ENCODE peak calls at places on chromosome 18, in four cellular contexts. One of them, this sample, is unnamed.

GRCh38 chr18:6022089-6022444 is 126.7 kb upstream of the TMEM200C start:
- DNase-seq in foreskin keratinocyte: no peak
- DNase-seq in breast epithelium: no peak
- DNase-seq in DND-41: no peak
- DNase-seq in this sample: no peak

GRCh38 chr18:13270279-13270911 is 51.8 kb downstream of the LDLRAD4 start:
- DNase-seq in foreskin keratinocyte: no peak
- DNase-seq in breast epithelium: no peak
- DNase-seq in DND-41: no peak
- DNase-seq in this sample: no peak

GRCh38 chr18:63322246-63322645 is 2.7 kb upstream of the BCL2 start:
- DNase-seq in foreskin keratinocyte: no peak
- DNase-seq in breast epithelium: no peak
- DNase-seq in DND-41: no peak
- DNase-seq in this sample: no peak

GRCh38 chr18:79334496-79335233 is 61.1 kb upstream of the NFATC1 start:
- DNase-seq in foreskin keratinocyte: no peak
- DNase-seq in breast epithelium: no peak
- DNase-seq in DND-41: no peak
- DNase-seq in this sample: no peak

GRCh38 chr18:62420151-62420512 is 95.0 kb downstream of the TNFRSF11A start:
- DNase-seq in foreskin keratinocyte: peak; percentile 64
- DNase-seq in breast epithelium: no peak
- DNase-seq in DND-41: no peak
- DNase-seq in this sample: no peak

GRCh38 chr18:8537400-8537799 is 71.8 kb upstream of the RAB12 start:
- DNase-seq in foreskin keratinocyte: no peak
- DNase-seq in breast epithelium: no peak
- DNase-seq in DND-41: no peak
- DNase-seq in this sample: no peak

GRCh38 chr18:34936772-34937171 is 104.4 kb upstream of the MAPRE2 start:
- DNase-seq in foreskin keratinocyte: no peak
- DNase-seq in breast epithelium: no peak
- DNase-seq in DND-41: no peak
- DNase-seq in this sample: no peak

GRCh38 chr18:41069166-41069565 is 885.9 kb upstream of the PIK3C3 start:
- DNase-seq in foreskin keratinocyte: no peak
- DNase-seq in breast epithelium: no peak
- DNase-seq in DND-41: no peak
- DNase-seq in this sample: no peak

GRCh38 chr18:41714872-41715271 is 240.2 kb upstream of the PIK3C3 start:
- DNase-seq in foreskin keratinocyte: no peak
- DNase-seq in breast epithelium: no peak
- DNase-seq in DND-41: no peak
- DNase-seq in this sample: no peak

GRCh38 chr18:73365018-73365417 is 497.2 kb upstream of the NETO1 start:
- DNase-seq in foreskin keratinocyte: no peak
- DNase-seq in breast epithelium: no peak
- DNase-seq in DND-41: no peak
- DNase-seq in this sample: no peak

GRCh38 chr18:9750112-9750511 is 42.0 kb downstream of the RAB31 start:
- DNase-seq in foreskin keratinocyte: no peak
- DNase-seq in breast epithelium: no peak
- DNase-seq in DND-41: no peak
- DNase-seq in this sample: no peak

GRCh38 chr18:13175754-13176210 is 42.8 kb upstream of the LDLRAD4 start:
- DNase-seq in foreskin keratinocyte: no peak
- DNase-seq in breast epithelium: no peak
- DNase-seq in DND-41: no peak
- DNase-seq in this sample: no peak

GRCh38 chr18:13137041-13137938 is 81.3 kb upstream of the LDLRAD4 start:
- DNase-seq in foreskin keratinocyte: no peak
- DNase-seq in breast epithelium: no peak
- DNase-seq in DND-41: peak; percentile 85
- DNase-seq in this sample: no peak

GRCh38 chr18:56067216-56067611 is 479.2 kb upstream of the TCF4 start:
- DNase-seq in foreskin keratinocyte: no peak
- DNase-seq in breast epithelium: no peak
- DNase-seq in DND-41: no peak
- DNase-seq in this sample: no peak

GRCh38 chr18:30616414-30616813 is 426.1 kb downstream of the DSC3 start:
- DNase-seq in foreskin keratinocyte: no peak
- DNase-seq in breast epithelium: no peak
- DNase-seq in DND-41: no peak
- DNase-seq in this sample: no peak

GRCh38 chr18:61738488-61738887 is 154.3 kb downstream of the RNF152 start:
- DNase-seq in foreskin keratinocyte: no peak
- DNase-seq in breast epithelium: no peak
- DNase-seq in DND-41: no peak
- DNase-seq in this sample: no peak

DNA sequence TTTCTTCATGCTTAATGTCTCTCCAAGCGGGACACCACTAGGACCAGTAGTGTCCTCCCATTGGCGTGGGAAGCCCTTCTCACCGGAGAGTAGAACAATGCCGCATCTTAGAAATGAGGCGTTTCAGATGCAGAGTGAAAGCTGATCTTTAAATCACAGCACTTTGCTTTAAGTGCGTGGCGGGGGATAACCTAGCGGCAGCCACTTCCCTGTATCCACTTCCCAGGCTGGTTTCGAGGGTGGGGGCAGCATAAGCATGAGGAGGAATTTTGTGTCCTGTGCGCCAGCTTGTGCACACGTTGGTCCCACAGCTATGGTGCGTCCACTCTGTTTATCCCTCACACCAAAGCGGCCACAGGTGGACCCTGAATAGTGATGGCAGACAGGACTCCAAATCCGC is 63.1 kb downstream of the MBP start:
- DNase-seq in foreskin keratinocyte: no peak
- DNase-seq in breast epithelium: no peak
- DNase-seq in DND-41: no peak
- DNase-seq in this sample: no peak
- H3K4me1 ChIP-seq in foreskin keratinocyte: peaks cover 39% of the 10 kb centered on the region
- H3K4me1 ChIP-seq in breast epithelium: no peaks in the 10 kb centered on the region
- H3K4me1 ChIP-seq in DND-41: peaks cover 91% of the 10 kb centered on the region
- H3K4me1 ChIP-seq in this sample: peaks cover 67% of the 10 kb centered on the region

DNA sequence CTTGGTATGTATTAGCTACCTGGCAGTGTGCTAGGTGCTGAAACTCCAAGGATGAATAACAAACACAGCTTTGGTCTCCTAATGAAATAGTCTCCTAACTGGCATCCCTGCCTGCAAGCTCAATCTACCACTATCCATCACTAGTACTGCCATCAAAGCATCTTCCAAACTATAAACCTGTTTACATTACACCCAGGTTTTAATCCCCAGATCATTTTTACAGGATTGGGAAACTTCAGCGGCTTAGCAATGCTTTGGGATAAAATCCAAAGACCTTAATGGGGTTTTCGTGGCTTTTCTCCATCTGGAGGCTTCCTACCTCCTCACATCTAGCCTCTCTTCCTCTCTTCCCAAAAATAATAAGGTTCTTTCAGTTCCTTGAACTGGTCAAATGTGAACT is 92.2 kb upstream of the SETBP1 start:
- DNase-seq in foreskin keratinocyte: no peak
- DNase-seq in breast epithelium: no peak
- DNase-seq in DND-41: no peak
- DNase-seq in this sample: no peak
- H3K4me1 ChIP-seq in foreskin keratinocyte: peaks cover 12% of the 10 kb centered on the region
- H3K4me1 ChIP-seq in breast epithelium: peaks cover 3% of the 10 kb centered on the region
- H3K4me1 ChIP-seq in DND-41: no peaks in the 10 kb centered on the region
- H3K4me1 ChIP-seq in this sample: peaks cover 47% of the 10 kb centered on the region

GRCh38 chr18:21777814-21778213 is 37.2 kb downstream of the MIB1 start:
- DNase-seq in foreskin keratinocyte: no peak
- DNase-seq in breast epithelium: no peak
- DNase-seq in DND-41: no peak
- DNase-seq in this sample: no peak
- H3K4me1 ChIP-seq in foreskin keratinocyte: no peaks in the 10 kb centered on the region
- H3K4me1 ChIP-seq in breast epithelium: no peaks in the 10 kb centered on the region
- H3K4me1 ChIP-seq in DND-41: no peaks in the 10 kb centered on the region
- H3K4me1 ChIP-seq in this sample: peaks cover 7% of the 10 kb centered on the region

GRCh38 chr18:2985628-2986027 is 27.3 kb downstream of the LPIN2 start:
- DNase-seq in foreskin keratinocyte: no peak
- DNase-seq in breast epithelium: no peak
- DNase-seq in DND-41: no peak
- DNase-seq in this sample: no peak

GRCh38 chr18:2983296-2983695 is 29.6 kb downstream of the LPIN2 start:
- DNase-seq in foreskin keratinocyte: no peak
- DNase-seq in breast epithelium: no peak
- DNase-seq in DND-41: no peak
- DNase-seq in this sample: no peak

GRCh38 chr18:2986150-2986865 is 26.6 kb downstream of the LPIN2 start:
- DNase-seq in foreskin keratinocyte: no peak
- DNase-seq in breast epithelium: no peak
- DNase-seq in DND-41: no peak
- DNase-seq in this sample: no peak

GRCh38 chr18:2982452-2983172 is 30.3 kb downstream of the LPIN2 start:
- DNase-seq in foreskin keratinocyte: no peak
- DNase-seq in breast epithelium: no peak
- DNase-seq in DND-41: peak; percentile 28
- DNase-seq in this sample: no peak

GRCh38 chr18:2984703-2985261 is 28.2 kb downstream of the LPIN2 start:
- DNase-seq in foreskin keratinocyte: no peak
- DNase-seq in breast epithelium: no peak
- DNase-seq in DND-41: no peak
- DNase-seq in this sample: no peak
- H3K4me1 ChIP-seq in foreskin keratinocyte: peaks cover 6% of the 10 kb centered on the region
- H3K4me1 ChIP-seq in breast epithelium: peaks cover 5% of the 10 kb centered on the region
- H3K4me1 ChIP-seq in DND-41: peaks cover 33% of the 10 kb centered on the region
- H3K4me1 ChIP-seq in this sample: peaks cover 54% of the 10 kb centered on the region

DNA sequence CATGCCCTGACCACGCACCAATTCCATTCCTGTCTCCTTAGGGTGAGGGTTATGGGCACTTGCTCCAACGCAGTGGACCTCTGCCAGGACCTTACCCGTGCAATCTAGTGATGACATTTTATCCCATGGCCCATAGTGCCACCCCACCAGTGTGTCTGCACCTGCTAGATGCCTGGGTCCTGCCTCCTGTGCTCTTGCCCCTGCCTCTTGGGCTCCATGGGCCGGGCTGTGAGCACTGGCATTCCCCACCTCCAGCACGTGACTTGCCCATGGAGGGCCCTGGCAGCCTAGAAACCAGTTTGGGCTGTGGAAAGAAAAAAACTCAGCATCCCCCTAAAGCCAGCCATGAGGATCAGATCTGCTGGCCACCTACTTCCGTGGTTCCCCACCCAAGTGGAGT is 129.4 kb downstream of the ALPK2 start:
- DNase-seq in foreskin keratinocyte: no peak
- DNase-seq in breast epithelium: no peak
- DNase-seq in DND-41: no peak
- DNase-seq in this sample: no peak
- H3K4me1 ChIP-seq in foreskin keratinocyte: no peaks in the 10 kb centered on the region
- H3K4me1 ChIP-seq in breast epithelium: no peaks in the 10 kb centered on the region
- H3K4me1 ChIP-seq in DND-41: no peaks in the 10 kb centered on the region
- H3K4me1 ChIP-seq in this sample: no peaks in the 10 kb centered on the region

GRCh38 chr18:48942554-48943261 is 8.1 kb downstream of the SMAD7 start:
- DNase-seq in foreskin keratinocyte: peak; percentile 97
- DNase-seq in breast epithelium: no peak
- DNase-seq in DND-41: no peak
- DNase-seq in this sample: no peak
- H3K4me1 ChIP-seq in foreskin keratinocyte: peaks cover 65% of the 10 kb centered on the region
- H3K4me1 ChIP-seq in breast epithelium: peaks cover 41% of the 10 kb centered on the region
- H3K4me1 ChIP-seq in DND-41: peaks cover 73% of the 10 kb centered on the region
- H3K4me1 ChIP-seq in this sample: peaks cover 69% of the 10 kb centered on the region

GRCh38 chr18:48888681-48889080 is 62.1 kb downstream of the SMAD7 start:
- DNase-seq in foreskin keratinocyte: no peak
- DNase-seq in breast epithelium: no peak
- DNase-seq in DND-41: no peak
- DNase-seq in this sample: no peak
- H3K4me1 ChIP-seq in foreskin keratinocyte: peaks cover 3% of the 10 kb centered on the region
- H3K4me1 ChIP-seq in breast epithelium: no peaks in the 10 kb centered on the region
- H3K4me1 ChIP-seq in DND-41: no peaks in the 10 kb centered on the region
- H3K4me1 ChIP-seq in this sample: peaks cover 61% of the 10 kb centered on the region

DNA sequence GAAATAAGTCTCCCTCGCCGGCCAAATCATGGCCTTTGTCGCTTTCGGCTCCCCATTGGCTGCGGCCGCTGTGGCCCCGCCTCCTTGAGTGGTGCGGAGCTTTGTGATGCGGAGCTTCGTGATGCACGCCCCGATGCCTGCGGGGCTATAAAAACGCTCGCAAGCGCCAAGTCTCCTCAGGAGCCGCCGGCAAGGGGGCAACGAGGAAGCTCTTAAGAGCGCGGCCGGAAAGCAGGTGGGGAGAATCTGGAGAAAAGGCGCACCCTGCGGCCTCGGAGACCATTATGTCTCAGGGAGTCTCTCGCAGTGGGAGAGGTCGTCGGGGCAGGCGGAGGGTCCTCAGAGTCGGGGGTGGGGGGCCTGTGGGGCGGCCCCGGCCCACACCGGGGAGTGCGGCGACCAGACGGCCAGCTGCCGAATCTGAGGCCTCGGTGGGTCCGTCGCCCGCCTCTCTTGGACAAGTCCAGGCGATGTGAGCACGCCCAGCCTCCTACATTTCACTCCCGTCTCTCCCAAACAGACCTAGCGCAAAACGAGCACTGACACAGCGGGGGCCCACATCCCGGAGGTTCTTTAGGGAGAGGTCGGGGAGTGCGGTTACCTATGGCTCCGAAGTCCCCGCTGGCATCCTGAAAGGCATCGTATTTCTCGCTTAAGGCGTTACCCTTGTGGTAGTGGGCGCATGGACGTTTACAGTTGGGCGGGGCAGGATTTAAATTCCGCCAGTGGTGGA is at the start of gene CABYR:
- DNase-seq in foreskin keratinocyte: peak; percentile 79
- DNase-seq in breast epithelium: peak; percentile 83
- DNase-seq in DND-41: no peak
- DNase-seq in this sample: peak; percentile 32
- H3K4me1 ChIP-seq in foreskin keratinocyte: no peaks in the 10 kb centered on the region
- H3K4me1 ChIP-seq in breast epithelium: no peaks in the 10 kb centered on the region
- H3K4me1 ChIP-seq in DND-41: no peaks in the 10 kb centered on the region
- H3K4me1 ChIP-seq in this sample: no peaks in the 10 kb centered on the region

This sample was measured in thoracic aorta.